ENCODE peak calls at places on chromosomes 11 and 22, in seven cellular contexts. A is endothelial cell; P is stimulated activated naive CD8-positive, alpha-beta T cell treated with anti-CD3 and anti-CD28 coated beads, Interleukin-15, amount 100 ng/mL, for 72 hours; F is effector memory CD8-positive, alpha-beta T cell; W is IMR-90; I is stimulated activated CD4-positive, alpha-beta T cell treated with anti-CD3 and anti-CD28 coated beads, Interleukin-1b, Interleukin-23, amount 100 ng/mL, for 1 hour; Z is COR-L47. N is an unnamed sample.

GRCh38 chr11:77146261-77147035 is 18.4 kb downstream of the MYO7A start:
- DNase-seq in F (no peak), W (no peak), A (no peak), P (no peak), Z (no peak), I (no peak), N (no peak)

GRCh38 chr11:42065199-42065598 is 605.7 kb upstream of the LRRC4C start:
- DNase-seq in A (no peak), F (no peak), I (no peak), P (no peak), Z (no peak), W (no peak), N (no peak)

GRCh38 chr11:2797181-2797711 is 88.3 kb downstream of the CDKN1C start:
- DNase-seq in I (no peak), A (no peak), W (no peak), F (no peak), P (peak), Z (no peak), N (no peak)

GRCh38 chr22:27673839-27674238 is 127.7 kb downstream of the MN1 start:
- DNase-seq in P (no peak), F (no peak), Z (peak), I (no peak), A (no peak), W (no peak), N (no peak)

GRCh38 chr22:42326786-42327185 is 56.3 kb upstream of the TCF20 start:
- DNase-seq in A (no peak), I (no peak), Z (no peak), W (peak), P (no peak), F (no peak), N (no peak)

GRCh38 chr11:126304457-126305072 is 705 bp downstream of the DCPS start:
- DNase-seq in F (no peak), A (no peak), I (no peak), W (no peak), Z (no peak), P (no peak), N (no peak)

GRCh38 chr22:37609240-37610152 is 862 bp downstream of the GGA1 start:
- DNase-seq in P (no peak), Z (no peak), W (no peak), I (no peak), A (no peak), F (no peak), N (no peak)

GRCh38 chr11:114171257-114172054 is 111.9 kb downstream of the ZBTB16 start:
- DNase-seq in I (no peak), A (no peak), Z (no peak), F (no peak), P (no peak), W (no peak), N (no peak)

GRCh38 chr11:71339178-71339881 is 87.0 kb upstream of the SHANK2 start:
- DNase-seq in A (no peak), F (no peak), W (no peak), I (no peak), P (no peak), Z (no peak), N (no peak)

GRCh38 chr11:102577182-102577581 is 46.6 kb upstream of the MMP7 start:
- DNase-seq in W (peak), I (no peak), Z (no peak), F (no peak), A (no peak), P (no peak), N (no peak)

GRCh38 chr11:120663142-120663541 is 151.6 kb downstream of the GRIK4 start:
- DNase-seq in A (no peak), P (no peak), I (no peak), F (no peak), W (no peak), Z (no peak), N (no peak)

GRCh38 chr22:22591348-22592299 is 32.6 kb upstream of the PRAME start:
- DNase-seq in F (no peak), P (no peak), Z (no peak), A (no peak), W (peak), I (no peak), N (no peak)

GRCh38 chr11:9250139-9250582 is 15.0 kb downstream of the DENND5A start:
- DNase-seq in Z (no peak), W (no peak), A (no peak), P (peak), F (no peak), I (no peak), N (no peak)

GRCh38 chr11:121416909-121417567 is 35.1 kb upstream of the SORL1 start:
- DNase-seq in I (no peak), W (peak), F (peak), P (peak), A (no peak), Z (no peak), N (peak)

GRCh38 chr22:36755316-36755715 is 20.6 kb downstream of the IFT27 start:
- DNase-seq in P (no peak), A (no peak), W (no peak), I (no peak), Z (no peak), F (no peak), N (no peak)

GRCh38 chr11:86214710-86215109 is 29.8 kb upstream of the EED start:
- DNase-seq in A (no peak), W (no peak), I (no peak), P (peak), Z (no peak), F (no peak), N (no peak)

GRCh38 chr11:95101935-95102334 is 12.3 kb downstream of the ENDOD1 start:
- DNase-seq in I (no peak), Z (no peak), A (no peak), F (no peak), P (no peak), W (no peak), N (no peak)

GRCh38 chr11:32173435-32173834 is 82.6 kb downstream of the RCN1 start:
- DNase-seq in A (peak), P (peak), F (peak), I (no peak), Z (peak), W (peak), N (peak)

GRCh38 chr11:75191330-75191717 is 40.4 kb downstream of the SLCO2B1 start:
- DNase-seq in I (no peak), Z (no peak), W (no peak), P (no peak), A (peak), F (no peak), N (no peak)

N was measured in amygdala.